ENCODE peak calls at places on chromosomes 11 and 22, in seven cellular contexts. I is astrocyte of the cerebellum; Z is activated CD8-positive, alpha-beta T cell treated with anti-CD3 and anti-CD28 coated beads for 36 hours; W is HFFc6; R is A549; K is MCF 10A; X is GM10248. M is an unnamed sample.

GRCh38 chr11:2582436-2582931 is 117.3 kb downstream of the KCNQ1OT1 start:
- DNase-seq in W (no peak), R (no peak), Z (no peak), I (no peak), K (no peak), X (no peak), M (no peak)

GRCh38 chr11:48004456-48004855 is 24.1 kb downstream of the PTPRJ start:
- DNase-seq in Z (peak; percentile 40), W (no peak), I (no peak), X (no peak), K (no peak), R (no peak), M (no peak)

GRCh38 chr11:14373941-14374646 is 15.1 kb upstream of the RRAS2 start:
- DNase-seq in K (peak; percentile 82), Z (no peak), R (no peak), W (peak; percentile 70), I (peak; percentile 33), X (no peak), M (peak; percentile 23)

GRCh38 chr11:110200241-110200640 is 96.2 kb downstream of the RDX start:
- DNase-seq in Z (peak; percentile 16), R (no peak), X (no peak), W (no peak), K (peak; percentile 32), I (no peak), M (no peak)

GRCh38 chr11:72741429-72741833 is 10.8 kb downstream of the ARAP1 start:
- DNase-seq in R (no peak), I (no peak), X (no peak), K (peak; percentile 37), W (no peak), Z (peak; percentile 16), M (no peak)

GRCh38 chr22:24410110-24410856 is 17.1 kb upstream of the ADORA2A start:
- DNase-seq in K (peak; percentile 56), I (no peak), R (no peak), Z (peak; percentile 71), W (peak; percentile 30), X (no peak), M (no peak)

GRCh38 chr11:103923473-103923931 is 112.9 kb upstream of the DDI1 start:
- DNase-seq in W (no peak), X (no peak), Z (no peak), K (peak; percentile 28), I (no peak), R (peak; percentile 4), M (no peak)

GRCh38 chr22:20792221-20792965 is 18.5 kb downstream of the SERPIND1 start:
- DNase-seq in R (no peak), X (no peak), K (no peak), Z (no peak), W (no peak), I (no peak), M (no peak)

GRCh38 chr11:46050065-46050464 is 71.2 kb downstream of the PHF21A start:
- DNase-seq in R (no peak), W (peak; percentile 84), I (peak; percentile 90), X (no peak), K (peak; percentile 43), Z (no peak), M (no peak)

GRCh38 chr22:46753360-46753759 is 9.1 kb upstream of the TBC1D22A start:
- DNase-seq in W (no peak), I (no peak), X (no peak), R (no peak), Z (no peak), K (no peak), M (no peak)

GRCh38 chr11:84243629-84244263 is 957.6 kb upstream of the CCDC90B start:
- DNase-seq in I (no peak), R (no peak), K (no peak), Z (no peak), W (no peak), X (no peak), M (no peak)

GRCh38 chr22:22045576-22046335 is 63.2 kb upstream of the TOP3B start:
- DNase-seq in Z (no peak), I (no peak), X (no peak), R (no peak), W (no peak), K (no peak), M (no peak)

DNA sequence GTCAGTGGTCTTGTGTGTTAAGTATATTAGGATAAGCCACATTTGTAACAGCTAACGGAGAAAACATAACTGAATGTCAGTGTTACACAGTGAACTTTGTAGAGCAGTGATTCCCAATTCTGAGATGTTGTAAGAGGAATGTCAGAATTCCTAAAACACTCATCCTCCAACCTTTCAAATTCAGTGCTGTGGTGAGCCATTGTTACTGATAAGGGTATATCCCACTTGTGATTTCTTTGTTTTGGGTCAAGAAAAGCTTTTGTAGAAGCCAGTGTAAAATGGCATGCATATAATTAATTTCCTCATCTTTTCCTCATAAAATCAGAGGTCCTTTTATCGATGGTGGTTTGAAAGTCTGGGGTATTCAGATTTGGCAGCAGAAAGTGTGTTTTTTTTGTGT is 62.0 kb downstream of the ARHGEF12 start:
- DNase-seq in R (no peak), W (no peak), I (no peak), X (no peak), Z (no peak), K (no peak), M (no peak)
- TF ChIP-seq CTCF in R (no peak), W (no peak), I (no peak), X (no peak), Z (no peak), K (no peak), M (no peak)

GRCh38 chr11:130979386-130979972 is 63.2 kb upstream of the SNX19 start:
- DNase-seq in Z (no peak), I (peak; percentile 11), R (peak; percentile 3), K (peak; percentile 53), W (peak; percentile 12), X (no peak), M (peak; percentile 2)
- TF ChIP-seq CTCF in Z (no peak), I (peak; percentile 72), R (peak; percentile 9), K (peak; percentile 64), W (peak; percentile 78), X (peak; percentile 24), M (peak; percentile 64)

GRCh38 chr11:96426356-96427103 is 36.7 kb downstream of the JRKL start:
- DNase-seq in I (peak; percentile 32), X (peak; percentile 42), W (peak; percentile 21), K (peak; percentile 53), R (peak; percentile 10), Z (no peak), M (peak; percentile 6)
- TF ChIP-seq CTCF in I (no peak), X (peak; percentile 18), W (peak; percentile 85), K (peak; percentile 59), R (peak; percentile 70), Z (peak; percentile 82), M (peak; percentile 56)

GRCh38 chr11:70029831-70030811 is 48.0 kb upstream of the ANO1 start:
- DNase-seq in Z (no peak), K (no peak), X (no peak), I (no peak), R (no peak), W (no peak), M (no peak)
- TF ChIP-seq CTCF in Z (no peak), K (no peak), X (no peak), I (no peak), R (no peak), W (no peak), M (no peak)

GRCh38 chr11:134361661-134362060 is 29.9 kb downstream of the GLB1L2 start:
- DNase-seq in X (no peak), K (no peak), W (no peak), Z (no peak), I (no peak), R (no peak), M (no peak)

GRCh38 chr11:134361241-134361640 is 29.5 kb downstream of the GLB1L2 start:
- DNase-seq in Z (peak; percentile 9), K (no peak), W (no peak), R (no peak), X (no peak), I (no peak), M (no peak)

GRCh38 chr11:134359646-134360045 is 27.9 kb downstream of the GLB1L2 start:
- DNase-seq in X (no peak), I (no peak), R (no peak), K (no peak), Z (no peak), W (no peak), M (no peak)

GRCh38 chr11:134358853-134359490 is 27.2 kb downstream of the GLB1L2 start:
- DNase-seq in R (no peak), K (no peak), Z (no peak), X (no peak), W (no peak), I (no peak), M (no peak)

DNA sequence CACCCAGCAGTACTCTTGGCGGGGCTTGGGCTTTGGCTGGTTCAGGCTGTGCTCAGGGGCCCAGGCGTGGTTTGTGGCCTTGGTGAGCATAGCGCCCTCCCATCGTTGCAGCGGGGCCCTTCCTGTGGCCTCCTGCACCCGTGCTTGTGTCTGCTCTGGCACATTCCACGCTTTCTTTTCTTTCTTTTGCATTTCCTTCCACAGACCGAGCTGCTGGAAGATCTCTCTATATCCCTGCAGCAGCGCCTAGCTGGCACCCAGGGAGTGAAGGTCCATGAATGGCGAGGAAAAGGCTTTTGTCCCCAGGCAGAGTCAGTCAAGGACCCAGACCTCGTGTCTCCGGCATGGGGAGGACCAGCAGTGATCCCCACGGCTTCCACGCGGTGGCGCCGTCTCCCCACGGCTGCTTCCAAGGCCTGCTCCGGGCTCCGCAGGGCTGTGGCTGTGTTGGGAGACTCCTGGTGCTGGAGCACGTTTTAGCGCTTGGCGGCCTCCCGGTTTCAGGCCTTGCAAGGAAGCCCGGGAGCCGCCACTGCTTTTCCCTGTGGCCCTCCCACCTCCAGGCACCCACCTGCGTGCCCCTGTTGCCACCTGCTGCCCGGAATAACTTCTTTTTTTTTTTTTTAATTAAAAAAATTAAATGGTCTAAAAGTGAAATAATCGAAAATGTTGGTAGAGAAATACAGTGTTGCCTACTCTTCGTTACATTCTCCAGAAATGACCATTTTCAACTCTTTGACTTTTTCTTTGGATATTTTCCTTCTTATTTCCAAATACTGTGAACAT is 28.5 kb downstream of the GLB1L2 start:
- DNase-seq in W (no peak), X (peak; percentile 87), I (peak; percentile 29), Z (peak; percentile 83), R (peak; percentile 78), K (peak; percentile 80), M (peak; percentile 60)
- TF ChIP-seq CTCF in W (peak; percentile 70), X (peak; percentile 76), I (peak; percentile 84), Z (peak; percentile 90), R (peak; percentile 66), K (peak; percentile 93), M (peak; percentile 98)

GRCh38 chr11:1260023-1260501 is 37.2 kb downstream of the MUC5B start:
- DNase-seq in X (peak; percentile 57), I (no peak), Z (peak; percentile 57), K (peak; percentile 43), R (peak; percentile 48), W (no peak), M (no peak)
- TF ChIP-seq CTCF in X (no peak), I (no peak), Z (no peak), K (no peak), R (no peak), W (no peak), M (no peak)

DNA sequence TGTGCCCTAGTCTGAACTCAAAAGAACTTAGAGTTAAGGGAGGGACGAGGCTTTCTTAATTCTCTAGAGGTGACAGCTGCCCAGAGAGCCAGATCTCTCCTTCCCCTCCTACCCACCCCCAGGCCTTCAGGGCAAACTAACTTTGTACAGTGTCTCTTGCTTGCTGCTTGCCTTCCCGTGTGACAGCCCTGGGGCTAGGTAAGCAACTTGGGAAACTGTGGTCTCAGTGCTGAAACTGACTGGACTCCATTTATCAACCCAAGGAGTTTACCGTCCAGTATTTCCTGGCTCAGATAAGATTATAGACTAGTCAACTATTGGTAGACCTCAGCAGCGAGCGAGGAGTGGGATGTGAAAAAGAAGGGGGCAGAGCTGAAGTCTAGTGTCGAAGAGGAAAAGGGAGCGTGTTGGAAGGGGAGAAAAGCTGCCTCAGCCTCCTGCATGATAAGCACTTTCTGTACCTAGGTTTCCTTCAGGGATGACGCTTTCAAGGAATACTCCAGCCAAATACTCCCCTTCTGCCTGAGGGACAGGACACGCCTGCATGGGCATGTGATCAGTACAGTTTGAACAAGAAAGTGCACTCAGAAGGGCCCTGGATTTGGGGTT is 43.3 kb upstream of the WEE1 start:
- DNase-seq in Z (no peak), X (no peak), K (no peak), W (no peak), R (no peak), I (no peak), M (no peak)
- TF ChIP-seq CTCF in Z (no peak), X (no peak), K (no peak), W (no peak), R (no peak), I (no peak), M (no peak)